ENCODE peak calls at places on chromosomes 7 and 10, in five cellular contexts. G is mesendoderm; X is left ventricle myocardium inferior; O is CD8-positive, alpha-beta T cell; N is neural progenitor cell. Y is an unnamed sample.

GRCh38 chr10:127195571-127196226 is 692 bp downstream of the INSYN2A start:
- DNase-seq in N (peak; percentile 51), G (peak; percentile 41), X (no peak), O (no peak), Y (peak; percentile 39)

GRCh38 chr10:125797424-125797823 is 21.8 kb upstream of the MMP21 start:
- DNase-seq in O (no peak), N (no peak), G (no peak), X (no peak), Y (no peak)

GRCh38 chr10:103849880-103850571 is 5.3 kb downstream of the SH3PXD2A start:
- DNase-seq in N (no peak), X (no peak), O (no peak), G (no peak), Y (peak; percentile 78)

GRCh38 chr7:41918597-41918996 is 215.7 kb upstream of the INHBA start:
- DNase-seq in N (no peak), O (no peak), G (no peak), X (no peak), Y (no peak)

GRCh38 chr10:93431361-93431760 is 50.8 kb downstream of the MYOF start:
- DNase-seq in X (no peak), G (peak; percentile 65), O (no peak), N (no peak), Y (no peak)

GRCh38 chr7:135076882-135077281 is 71.0 kb upstream of the TMEM140 start:
- DNase-seq in G (no peak), X (no peak), N (no peak), O (no peak), Y (no peak)

GRCh38 chr10:133258066-133258817 is 18.4 kb downstream of the ADAM8 start:
- DNase-seq in G (no peak), X (no peak), O (no peak), N (no peak), Y (peak; percentile 70)

GRCh38 chr7:8058852-8059251 is 90.3 kb downstream of the GLCCI1 start:
- DNase-seq in G (no peak), N (no peak), X (no peak), O (no peak), Y (no peak)

GRCh38 chr7:49776994-49777393 is 3.6 kb downstream of the VWC2 start:
- DNase-seq in O (no peak), N (peak; percentile 79), X (no peak), G (peak; percentile 88), Y (no peak)

GRCh38 chr10:62083413-62083794 is 181.9 kb downstream of the ARID5B start:
- DNase-seq in X (no peak), N (no peak), O (no peak), G (peak; percentile 43), Y (no peak)

GRCh38 chr7:33651998-33652397 is 253.3 kb upstream of the BMPER start:
- DNase-seq in N (no peak), X (no peak), G (peak; percentile 83), O (no peak), Y (no peak)

GRCh38 chr7:87370660-87371180 is 25.3 kb downstream of the CROT start:
- DNase-seq in G (no peak), O (no peak), X (no peak), N (no peak), Y (peak; percentile 3)

GRCh38 chr10:49761789-49762565 is at the start of gene OGDHL:
- DNase-seq in X (peak; percentile 56), G (peak; percentile 80), O (peak; percentile 7), N (peak; percentile 94), Y (peak; percentile 66)

GRCh38 chr7:28627263-28627653 is 214.9 kb downstream of the CREB5 start:
- DNase-seq in G (no peak), O (no peak), N (no peak), X (no peak), Y (peak; percentile 65)

GRCh38 chr7:108007762-108008161 is 4.8 kb upstream of the LAMB1 start:
- DNase-seq in X (no peak), G (no peak), O (no peak), N (no peak), Y (no peak)

GRCh38 chr7:1692500-1693418 is 22.7 kb downstream of the ELFN1 start:
- DNase-seq in N (no peak), X (no peak), O (no peak), G (no peak), Y (no peak)

GRCh38 chr10:117242463-117242832 is 1.5 kb downstream of the SLC18A2 start:
- DNase-seq in O (no peak), X (no peak), N (no peak), G (no peak), Y (no peak)

GRCh38 chr10:117239031-117239430 is 1.9 kb upstream of the SLC18A2 start:
- DNase-seq in O (no peak), X (no peak), N (no peak), G (no peak), Y (no peak)

GRCh38 chr10:117240105-117240729 is 697 bp upstream of the SLC18A2 start:
- DNase-seq in N (no peak), O (no peak), X (no peak), G (no peak), Y (no peak)

GRCh38 chr10:117240730-117241529 is at the start of gene SLC18A2:
- DNase-seq in O (no peak), N (peak; percentile 78), X (no peak), G (no peak), Y (no peak)

DNA sequence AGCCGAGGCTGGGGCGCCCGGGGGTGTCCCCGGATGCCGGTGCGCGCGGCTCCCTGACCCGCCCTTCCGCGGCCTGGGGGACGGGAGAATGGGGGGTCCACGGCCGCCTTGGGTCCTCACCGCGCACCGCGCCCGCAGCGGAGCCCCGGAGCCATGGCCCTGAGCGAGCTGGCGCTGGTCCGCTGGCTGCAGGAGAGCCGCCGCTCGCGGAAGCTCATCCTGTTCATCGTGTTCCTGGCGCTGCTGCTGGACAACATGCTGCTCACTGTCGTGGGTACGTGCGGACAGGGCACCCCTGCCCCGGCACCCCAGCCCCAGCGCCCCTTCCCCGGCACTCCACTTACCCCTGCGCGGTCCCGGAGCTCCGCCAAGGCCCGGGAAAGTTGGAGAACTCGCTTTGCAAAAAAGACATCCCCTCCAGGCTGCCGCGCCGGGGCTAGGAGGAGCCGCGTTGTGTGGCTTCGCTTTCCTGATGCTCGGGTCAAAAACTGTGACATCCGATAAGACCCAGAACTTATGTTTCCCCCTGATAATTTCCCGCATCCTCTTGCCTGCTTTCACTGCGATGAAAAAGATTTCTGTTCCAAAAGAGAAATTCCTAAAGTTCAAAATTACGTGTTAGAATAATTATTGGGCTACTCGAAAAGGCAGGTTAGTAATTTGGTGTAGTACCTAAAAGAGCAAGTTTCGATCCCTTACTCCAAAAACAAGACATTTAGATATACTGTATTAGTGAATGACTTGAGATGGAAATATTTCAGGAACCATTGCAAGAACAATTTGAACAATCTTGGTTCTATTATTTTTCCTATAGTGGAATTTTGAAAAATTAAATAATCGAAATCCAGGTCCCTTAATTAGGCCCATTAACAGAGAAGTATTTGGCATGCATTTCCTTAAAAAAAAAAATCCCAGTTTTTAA is 888 bp downstream of the SLC18A2 start:
- DNase-seq in G (no peak), O (no peak), X (no peak), N (peak; percentile 67), Y (peak; percentile 20)
- H3K4me3 ChIP-seq in G (no peak overlapping the region), O (no peak overlapping the region), X (peak overlapping the region; percentile 46), N (peak overlapping the region; percentile 57), Y (peak overlapping the region; percentile 10)

DNA sequence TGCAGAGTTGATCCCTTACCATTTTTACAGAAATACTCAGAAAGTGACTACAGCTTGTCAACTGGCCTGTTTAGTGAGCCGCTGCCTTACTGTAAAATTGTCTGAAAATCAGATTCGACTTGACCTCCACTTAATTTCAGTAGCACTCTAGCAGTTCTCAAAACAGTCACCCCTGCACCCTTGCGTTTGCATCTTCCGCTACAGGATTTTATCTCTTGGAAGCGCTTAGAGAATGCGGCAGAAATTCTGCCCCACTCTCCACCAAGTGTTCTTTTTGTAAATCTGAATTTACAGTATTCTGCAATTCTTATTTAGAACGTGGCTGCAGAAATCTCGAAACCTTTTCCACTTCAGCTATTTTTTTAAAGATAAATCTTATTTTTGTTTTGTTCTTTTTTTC is 1.9 kb upstream of the TWIST1 start:
- DNase-seq in X (no peak), N (no peak), G (no peak), O (no peak), Y (no peak)
- H3K27me3 ChIP-seq in X (peaks cover 98% of the 10 kb centered on the region), N (peaks cover 100% of the 10 kb centered on the region), G (peaks cover 26% of the 10 kb centered on the region), O (peaks cover 7% of the 10 kb centered on the region), Y (peaks cover 3% of the 10 kb centered on the region)

GRCh38 chr10:11330383-11331020 is 280.9 kb downstream of the USP6NL start:
- DNase-seq in G (no peak), N (no peak), X (no peak), O (no peak), Y (no peak)
- H3K36me3 ChIP-seq in G (no peaks in the 10 kb centered on the region), N (no peaks in the 10 kb centered on the region), X (peaks cover 27% of the 10 kb centered on the region), O (peaks cover 36% of the 10 kb centered on the region), Y (no peaks in the 10 kb centered on the region)

DNA sequence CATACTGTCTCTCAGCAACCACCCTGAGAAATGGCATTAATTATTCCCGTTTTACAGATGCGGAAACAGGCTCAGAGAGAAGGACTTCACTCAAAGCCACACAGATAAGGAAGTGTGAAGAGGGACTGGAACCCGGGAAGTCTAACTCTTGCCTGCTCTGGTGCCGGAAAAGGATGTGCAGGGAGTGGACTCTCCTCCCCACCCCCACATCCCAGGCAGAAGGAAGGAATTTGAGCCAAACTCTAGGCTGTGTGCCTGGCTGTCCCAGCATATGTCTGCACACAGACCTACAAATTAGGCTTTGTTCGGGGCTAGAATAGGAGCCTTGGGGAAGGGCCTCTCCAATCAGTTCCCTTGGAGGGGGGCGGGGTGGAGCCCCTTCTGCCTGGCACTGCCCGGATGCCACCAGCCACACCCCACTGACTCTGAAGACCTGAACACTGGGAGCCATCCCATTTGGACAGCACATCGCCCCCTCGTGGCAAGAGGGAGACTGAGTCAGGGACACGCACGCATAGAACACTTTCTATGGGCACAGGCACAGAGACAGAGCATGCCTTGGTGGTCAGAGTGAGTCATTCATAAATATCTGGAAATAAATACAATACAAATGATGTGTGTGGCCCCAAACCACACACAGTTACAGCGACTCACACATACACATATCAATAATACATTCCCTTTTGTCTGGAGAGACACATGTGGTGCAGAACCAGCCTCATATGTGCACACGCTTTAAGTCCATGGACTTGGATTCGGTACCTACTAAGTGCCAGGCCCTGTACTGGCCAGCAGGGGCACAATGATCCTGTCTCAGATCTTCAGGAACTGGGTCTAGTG is 13.1 kb downstream of the LZTS2 start:
- DNase-seq in X (peak; percentile 87), N (peak; percentile 92), O (peak; percentile 66), G (peak; percentile 92), Y (peak; percentile 90)
- H3K4me3 ChIP-seq in X (no peak overlapping the region), N (no peak overlapping the region), O (no peak overlapping the region), G (no peak overlapping the region), Y (no peak overlapping the region)

DNA sequence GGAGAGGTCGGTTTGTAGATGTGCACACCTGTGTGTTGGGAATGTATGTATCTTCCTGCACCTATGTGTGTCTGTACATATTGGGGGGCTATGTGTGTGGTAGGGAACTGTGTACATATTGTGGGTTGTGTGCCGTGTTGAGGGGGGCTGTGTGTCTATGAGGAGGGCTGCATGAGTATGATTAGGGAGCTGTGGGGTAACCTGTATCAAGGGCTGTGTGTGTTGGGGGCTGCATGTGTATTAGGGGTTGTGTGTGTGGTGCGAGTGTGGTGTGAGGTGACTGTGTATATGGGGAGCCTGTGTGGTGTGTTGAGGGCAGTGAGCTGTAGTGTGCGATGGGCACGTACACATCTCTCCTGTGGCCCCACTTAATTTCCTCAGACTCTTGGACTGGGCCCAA is 22.2 kb upstream of the PAX2 start:
- DNase-seq in G (no peak), X (no peak), N (no peak), O (no peak), Y (no peak)
- H3K27me3 ChIP-seq in G (peaks cover 53% of the 10 kb centered on the region), X (peaks cover 100% of the 10 kb centered on the region), N (peaks cover 100% of the 10 kb centered on the region), O (peaks cover 17% of the 10 kb centered on the region), Y (peaks cover 8% of the 10 kb centered on the region)

DNA sequence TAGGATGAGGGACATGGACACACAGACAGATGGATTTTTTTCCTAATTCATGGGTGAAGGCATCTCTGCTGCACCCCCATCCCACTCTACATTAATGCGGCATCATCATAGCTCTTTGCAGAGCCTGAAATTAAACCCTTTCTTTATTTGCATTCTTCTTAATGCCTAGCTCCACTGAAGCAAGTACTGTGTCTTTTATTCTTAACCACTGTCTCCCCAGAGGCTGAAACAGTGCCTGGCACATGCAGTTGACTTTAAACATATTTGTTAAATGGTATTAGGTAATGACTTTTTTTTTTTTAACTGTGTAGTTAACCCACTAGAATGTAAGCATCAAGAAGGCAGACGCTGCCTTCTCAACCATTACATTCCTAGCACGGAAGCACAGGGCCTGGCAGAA is 73.5 kb downstream of the SMURF1 start:
- DNase-seq in O (no peak), G (no peak), N (no peak), X (no peak), Y (no peak)
- H3K36me3 ChIP-seq in O (no peaks in the 10 kb centered on the region), G (no peaks in the 10 kb centered on the region), N (no peaks in the 10 kb centered on the region), X (no peaks in the 10 kb centered on the region), Y (no peaks in the 10 kb centered on the region)